ENCODE peak calls at places on chromosomes 1 and 21, in nine cellular contexts. One of them, this sample, is unnamed.

GRCh38 chr1:32031578-32032286 is 18.1 kb downstream of the KHDRBS1 start:
- DNase-seq in body of pancreas: no peak
- DNase-seq in K562: no peak
- DNase-seq in adrenal gland: no peak
- DNase-seq in breast epithelium: no peak
- DNase-seq in IMR-90: peak
- DNase-seq in stomach: no peak
- DNase-seq in uterus: no peak
- DNase-seq in heart left ventricle: no peak
- DNase-seq in this sample: no peak

GRCh38 chr1:211532086-211532439 is 40.1 kb upstream of the RD3 start:
- DNase-seq in body of pancreas: no peak
- DNase-seq in K562: no peak
- DNase-seq in adrenal gland: no peak
- DNase-seq in breast epithelium: no peak
- DNase-seq in IMR-90: no peak
- DNase-seq in stomach: no peak
- DNase-seq in uterus: no peak
- DNase-seq in heart left ventricle: no peak
- DNase-seq in this sample: no peak

GRCh38 chr1:230643887-230644286 is 1.6 kb downstream of the COG2 start:
- DNase-seq in body of pancreas: no peak
- DNase-seq in K562: peak
- DNase-seq in adrenal gland: no peak
- DNase-seq in breast epithelium: no peak
- DNase-seq in IMR-90: peak
- DNase-seq in stomach: no peak
- DNase-seq in uterus: no peak
- DNase-seq in heart left ventricle: no peak
- DNase-seq in this sample: peak

GRCh38 chr1:155134322-155134721 is 1.3 kb upstream of the SLC50A1 start:
- DNase-seq in body of pancreas: no peak
- DNase-seq in K562: no peak
- DNase-seq in adrenal gland: no peak
- DNase-seq in breast epithelium: no peak
- DNase-seq in IMR-90: no peak
- DNase-seq in stomach: no peak
- DNase-seq in uterus: no peak
- DNase-seq in heart left ventricle: no peak
- DNase-seq in this sample: no peak

GRCh38 chr1:50423670-50424000 is 392 bp upstream of the DMRTA2 start:
- DNase-seq in body of pancreas: no peak
- DNase-seq in K562: no peak
- DNase-seq in adrenal gland: no peak
- DNase-seq in breast epithelium: no peak
- DNase-seq in IMR-90: no peak
- DNase-seq in stomach: no peak
- DNase-seq in uterus: no peak
- DNase-seq in heart left ventricle: peak
- DNase-seq in this sample: peak

GRCh38 chr21:29349702-29350101 is 51.0 kb downstream of the BACH1 start:
- DNase-seq in body of pancreas: no peak
- DNase-seq in K562: no peak
- DNase-seq in adrenal gland: no peak
- DNase-seq in breast epithelium: no peak
- DNase-seq in IMR-90: no peak
- DNase-seq in stomach: no peak
- DNase-seq in uterus: no peak
- DNase-seq in heart left ventricle: no peak
- DNase-seq in this sample: peak

GRCh38 chr1:3474016-3474415 is 19.6 kb downstream of the ARHGEF16 start:
- DNase-seq in body of pancreas: no peak
- DNase-seq in K562: no peak
- DNase-seq in adrenal gland: no peak
- DNase-seq in breast epithelium: no peak
- DNase-seq in IMR-90: no peak
- DNase-seq in stomach: no peak
- DNase-seq in uterus: no peak
- DNase-seq in heart left ventricle: no peak
- DNase-seq in this sample: no peak

GRCh38 chr1:153190373-153190772 is 12.9 kb upstream of the LELP1 start:
- DNase-seq in body of pancreas: peak
- DNase-seq in K562: peak
- DNase-seq in adrenal gland: no peak
- DNase-seq in breast epithelium: no peak
- DNase-seq in IMR-90: no peak
- DNase-seq in stomach: no peak
- DNase-seq in uterus: no peak
- DNase-seq in heart left ventricle: no peak
- DNase-seq in this sample: peak

GRCh38 chr1:1756661-1757421 is 21.4 kb downstream of the NADK start:
- DNase-seq in body of pancreas: no peak
- DNase-seq in K562: no peak
- DNase-seq in adrenal gland: no peak
- DNase-seq in breast epithelium: no peak
- DNase-seq in IMR-90: no peak
- DNase-seq in stomach: no peak
- DNase-seq in uterus: no peak
- DNase-seq in heart left ventricle: no peak
- DNase-seq in this sample: no peak

GRCh38 chr1:1757422-1758058 is 20.7 kb downstream of the NADK start:
- DNase-seq in body of pancreas: no peak
- DNase-seq in K562: no peak
- DNase-seq in adrenal gland: no peak
- DNase-seq in breast epithelium: no peak
- DNase-seq in IMR-90: no peak
- DNase-seq in stomach: no peak
- DNase-seq in uterus: no peak
- DNase-seq in heart left ventricle: no peak
- DNase-seq in this sample: no peak

GRCh38 chr1:1759456-1760344 is 18.6 kb downstream of the NADK start:
- DNase-seq in body of pancreas: no peak
- DNase-seq in K562: no peak
- DNase-seq in adrenal gland: peak
- DNase-seq in breast epithelium: no peak
- DNase-seq in IMR-90: no peak
- DNase-seq in stomach: peak
- DNase-seq in uterus: peak
- DNase-seq in heart left ventricle: no peak
- DNase-seq in this sample: no peak

GRCh38 chr1:1758692-1759455 is 19.4 kb downstream of the NADK start:
- DNase-seq in body of pancreas: peak
- DNase-seq in K562: peak
- DNase-seq in adrenal gland: peak
- DNase-seq in breast epithelium: peak
- DNase-seq in IMR-90: no peak
- DNase-seq in stomach: peak
- DNase-seq in uterus: peak
- DNase-seq in heart left ventricle: peak
- DNase-seq in this sample: peak

GRCh38 chr1:1758059-1758621 is 20.1 kb downstream of the NADK start:
- DNase-seq in body of pancreas: no peak
- DNase-seq in K562: no peak
- DNase-seq in adrenal gland: peak
- DNase-seq in breast epithelium: no peak
- DNase-seq in IMR-90: no peak
- DNase-seq in stomach: peak
- DNase-seq in uterus: no peak
- DNase-seq in heart left ventricle: no peak
- DNase-seq in this sample: no peak
- TF ChIP-seq POLR2A in body of pancreas: no peak
- TF ChIP-seq POLR2A in K562: no peak
- TF ChIP-seq POLR2A in adrenal gland: no peak
- TF ChIP-seq POLR2A in breast epithelium: no peak
- TF ChIP-seq POLR2A in IMR-90: no peak
- TF ChIP-seq POLR2A in stomach: no peak
- TF ChIP-seq POLR2A in uterus: no peak
- TF ChIP-seq POLR2A in heart left ventricle: no peak
- TF ChIP-seq POLR2A in this sample: no peak

DNA sequence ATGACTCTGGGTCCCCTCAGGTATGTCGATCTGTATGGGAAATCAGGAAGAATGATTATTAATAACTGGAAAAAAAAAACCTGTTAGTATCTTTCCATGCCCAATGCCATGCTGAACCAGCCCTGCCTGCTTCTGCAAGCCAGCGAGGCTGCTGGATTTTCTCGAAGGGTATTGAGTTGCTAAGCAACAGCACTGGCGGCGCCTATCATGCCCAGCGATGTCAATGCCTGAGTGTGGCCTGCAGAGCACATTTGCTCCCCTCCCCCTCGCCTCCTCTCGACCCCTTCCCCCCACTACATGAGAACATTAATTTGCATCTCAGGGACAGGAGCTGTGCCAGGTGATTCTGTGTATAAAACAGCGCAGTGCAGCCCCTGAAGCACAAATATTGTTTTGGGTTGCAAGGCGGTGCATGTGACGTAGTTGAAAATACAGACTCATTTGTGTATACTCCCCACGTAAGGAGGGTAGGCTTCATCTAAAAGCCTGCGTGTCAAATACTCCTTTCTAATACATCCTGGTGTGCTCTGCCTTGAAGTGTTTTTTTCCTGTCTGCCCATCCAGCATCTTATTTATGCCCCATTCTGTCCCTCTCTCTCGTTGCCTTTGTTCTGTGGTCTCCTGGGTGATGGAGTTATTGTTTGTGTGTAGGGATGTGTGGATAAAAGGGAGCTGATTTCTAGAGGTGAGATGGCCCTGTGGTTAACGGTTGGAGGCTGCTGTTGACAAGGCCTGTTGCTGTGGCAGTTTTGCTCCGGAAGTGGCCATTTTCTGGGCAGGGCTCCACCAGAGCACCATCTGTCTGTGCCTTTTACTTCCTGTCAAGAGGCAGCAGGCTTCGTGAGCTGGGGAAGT is 32.7 kb upstream of the ATP5PO start:
- DNase-seq in body of pancreas: peak
- DNase-seq in K562: peak
- DNase-seq in adrenal gland: peak
- DNase-seq in breast epithelium: peak
- DNase-seq in IMR-90: peak
- DNase-seq in stomach: peak
- DNase-seq in uterus: peak
- DNase-seq in heart left ventricle: peak
- DNase-seq in this sample: peak
- TF ChIP-seq POLR2A in body of pancreas: no peak
- TF ChIP-seq POLR2A in K562: no peak
- TF ChIP-seq POLR2A in adrenal gland: no peak
- TF ChIP-seq POLR2A in breast epithelium: no peak
- TF ChIP-seq POLR2A in IMR-90: no peak
- TF ChIP-seq POLR2A in stomach: no peak
- TF ChIP-seq POLR2A in uterus: no peak
- TF ChIP-seq POLR2A in heart left ventricle: no peak
- TF ChIP-seq POLR2A in this sample: no peak

GRCh38 chr1:19885821-19886220 is 3.6 kb downstream of the OTUD3 start:
- DNase-seq in body of pancreas: no peak
- DNase-seq in K562: no peak
- DNase-seq in adrenal gland: no peak
- DNase-seq in breast epithelium: no peak
- DNase-seq in IMR-90: peak
- DNase-seq in stomach: no peak
- DNase-seq in uterus: no peak
- DNase-seq in heart left ventricle: no peak
- DNase-seq in this sample: no peak

GRCh38 chr1:19884312-19884711 is 2.1 kb downstream of the OTUD3 start:
- DNase-seq in body of pancreas: no peak
- DNase-seq in K562: no peak
- DNase-seq in adrenal gland: no peak
- DNase-seq in breast epithelium: no peak
- DNase-seq in IMR-90: no peak
- DNase-seq in stomach: no peak
- DNase-seq in uterus: no peak
- DNase-seq in heart left ventricle: no peak
- DNase-seq in this sample: no peak

GRCh38 chr1:19879227-19879626 is 3.0 kb upstream of the OTUD3 start:
- DNase-seq in body of pancreas: no peak
- DNase-seq in K562: no peak
- DNase-seq in adrenal gland: no peak
- DNase-seq in breast epithelium: no peak
- DNase-seq in IMR-90: no peak
- DNase-seq in stomach: no peak
- DNase-seq in uterus: no peak
- DNase-seq in heart left ventricle: no peak
- DNase-seq in this sample: no peak

GRCh38 chr1:19878637-19878985 is 3.6 kb upstream of the OTUD3 start:
- DNase-seq in body of pancreas: no peak
- DNase-seq in K562: no peak
- DNase-seq in adrenal gland: no peak
- DNase-seq in breast epithelium: no peak
- DNase-seq in IMR-90: no peak
- DNase-seq in stomach: peak
- DNase-seq in uterus: peak
- DNase-seq in heart left ventricle: no peak
- DNase-seq in this sample: no peak

DNA sequence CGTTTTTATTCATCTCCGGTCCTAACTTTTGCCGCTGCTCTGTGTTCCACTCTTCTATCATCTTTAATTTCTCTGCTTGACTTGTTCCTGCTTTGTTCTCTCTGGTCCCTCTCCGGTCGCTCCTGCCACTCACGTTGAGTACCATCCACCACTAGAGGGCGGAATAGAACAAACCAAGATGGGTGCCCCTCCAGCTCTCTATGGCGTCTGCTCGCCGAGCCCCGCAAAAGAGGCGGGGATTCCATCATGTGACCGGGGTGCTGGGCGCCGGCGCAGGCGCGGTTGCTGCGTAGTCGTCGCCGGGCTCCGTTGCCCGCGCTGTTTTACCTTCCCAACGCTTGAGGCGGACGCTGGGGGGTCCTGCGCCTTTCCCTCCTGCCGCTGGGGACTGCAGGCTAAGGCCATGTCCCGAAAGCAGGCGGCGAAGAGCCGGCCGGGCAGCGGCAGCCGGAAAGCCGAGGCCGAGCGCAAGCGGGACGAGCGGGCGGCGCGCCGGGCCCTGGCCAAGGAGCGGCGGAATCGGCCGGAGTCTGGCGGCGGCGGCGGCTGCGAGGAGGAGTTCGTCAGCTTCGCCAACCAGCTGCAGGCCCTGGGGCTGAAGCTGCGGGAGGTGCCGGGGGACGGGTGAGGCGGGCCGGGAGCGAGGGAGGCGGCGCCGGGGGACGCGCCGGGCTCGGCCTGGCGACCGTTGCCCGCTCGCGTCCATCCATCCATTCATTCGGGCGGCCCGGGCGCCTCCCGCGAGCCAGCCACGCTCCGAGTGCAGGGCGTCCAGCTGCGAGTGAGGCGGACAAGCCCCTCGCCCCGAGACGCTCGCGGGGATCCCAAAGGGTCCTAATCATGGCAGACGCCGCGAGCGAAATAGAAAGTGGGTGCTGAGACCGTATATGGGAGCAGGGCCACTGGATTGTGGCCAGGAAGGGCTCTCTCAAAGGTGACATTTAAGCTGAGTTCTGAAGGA is at the start of gene OTUD3:
- DNase-seq in body of pancreas: peak
- DNase-seq in K562: peak
- DNase-seq in adrenal gland: peak
- DNase-seq in breast epithelium: peak
- DNase-seq in IMR-90: peak
- DNase-seq in stomach: peak
- DNase-seq in uterus: peak
- DNase-seq in heart left ventricle: peak
- DNase-seq in this sample: peak
- TF ChIP-seq POLR2A in body of pancreas: peak
- TF ChIP-seq POLR2A in K562: peak
- TF ChIP-seq POLR2A in adrenal gland: peak
- TF ChIP-seq POLR2A in breast epithelium: peak
- TF ChIP-seq POLR2A in IMR-90: peak
- TF ChIP-seq POLR2A in stomach: no peak
- TF ChIP-seq POLR2A in uterus: peak
- TF ChIP-seq POLR2A in heart left ventricle: peak
- TF ChIP-seq POLR2A in this sample: peak

GRCh38 chr1:161068306-161069200 is 1.1 kb downstream of the ARHGAP30 start:
- DNase-seq in body of pancreas: peak
- DNase-seq in K562: peak
- DNase-seq in adrenal gland: peak
- DNase-seq in breast epithelium: no peak
- DNase-seq in IMR-90: no peak
- DNase-seq in stomach: peak
- DNase-seq in uterus: no peak
- DNase-seq in heart left ventricle: peak
- DNase-seq in this sample: no peak
- TF ChIP-seq POLR2A in body of pancreas: peak
- TF ChIP-seq POLR2A in K562: no peak
- TF ChIP-seq POLR2A in adrenal gland: no peak
- TF ChIP-seq POLR2A in breast epithelium: no peak
- TF ChIP-seq POLR2A in IMR-90: no peak
- TF ChIP-seq POLR2A in stomach: no peak
- TF ChIP-seq POLR2A in uterus: no peak
- TF ChIP-seq POLR2A in heart left ventricle: no peak
- TF ChIP-seq POLR2A in this sample: peak

This sample was measured in erythroblast.